ENCODE peak calls at places on chromosomes 3 and 15, in eight cellular contexts. H, M, U, J, O, S, W and X are unnamed samples.

GRCh38 chr15:64144565-64145281 is 6.8 kb upstream of the SNX22 start:
- DNase-seq in H (no peak), M (no peak), U (no peak), J (no peak), O (no peak), S (no peak), W (no peak), X (no peak)

GRCh38 chr3:51942603-51943450 is 664 bp downstream of the PARP3 start:
- DNase-seq in H (peak), M (peak), U (no peak), J (no peak), O (peak), S (peak), W (peak), X (peak)

GRCh38 chr3:42655980-42656679 is 2.6 kb downstream of the ZBTB47 start:
- DNase-seq in H (peak), M (peak), U (no peak), J (no peak), O (peak), S (peak), W (no peak), X (peak)

GRCh38 chr15:85456798-85457197 is 76.4 kb downstream of the AKAP13 start:
- DNase-seq in H (no peak), M (no peak), U (no peak), J (no peak), O (no peak), S (no peak), W (no peak), X (no peak)

GRCh38 chr3:126555795-126556636 is 2.7 kb downstream of the C3orf22 start:
- DNase-seq in H (peak), M (no peak), U (no peak), J (no peak), O (no peak), S (no peak), W (peak), X (no peak)

GRCh38 chr3:21466491-21466890 is 284.5 kb downstream of the ZNF385D start:
- DNase-seq in H (no peak), M (no peak), U (no peak), J (no peak), O (no peak), S (no peak), W (no peak), X (no peak)

GRCh38 chr3:13282528-13282985 is 137.6 kb downstream of the NUP210 start:
- DNase-seq in H (peak), M (no peak), U (no peak), J (no peak), O (peak), S (peak), W (no peak), X (no peak)

GRCh38 chr3:50003766-50004278 is 63.9 kb downstream of the RBM6 start:
- DNase-seq in H (no peak), M (no peak), U (no peak), J (no peak), O (no peak), S (no peak), W (no peak), X (no peak)

GRCh38 chr15:50044904-50045303 is 74.1 kb downstream of the ATP8B4 start:
- DNase-seq in H (no peak), M (no peak), U (no peak), J (no peak), O (no peak), S (no peak), W (no peak), X (no peak)

GRCh38 chr15:92638291-92638708 is 17.3 kb downstream of the FAM174B start:
- DNase-seq in H (no peak), M (peak), U (peak), J (no peak), O (peak), S (peak), W (peak), X (no peak)

GRCh38 chr15:37101634-37102314 is 1.4 kb upstream of the MEIS2 start:
- DNase-seq in H (peak), M (peak), U (no peak), J (no peak), O (peak), S (peak), W (peak), X (peak)

GRCh38 chr3:14377838-14378169 is 24.6 kb upstream of the SLC6A6 start:
- DNase-seq in H (no peak), M (no peak), U (no peak), J (no peak), O (no peak), S (no peak), W (no peak), X (no peak)

GRCh38 chr3:120752865-120753264 is 10.3 kb downstream of the GTF2E1 start:
- DNase-seq in H (no peak), M (no peak), U (no peak), J (no peak), O (no peak), S (no peak), W (no peak), X (no peak)

GRCh38 chr3:177441281-177441812 is 244.1 kb upstream of the TBL1XR1 start:
- DNase-seq in H (no peak), M (peak), U (no peak), J (no peak), O (no peak), S (no peak), W (no peak), X (no peak)

GRCh38 chr3:13103416-13104058 is 30.3 kb upstream of the IQSEC1 start:
- DNase-seq in H (no peak), M (no peak), U (no peak), J (no peak), O (no peak), S (no peak), W (no peak), X (no peak)

GRCh38 chr15:58510715-58511465 is 79.1 kb downstream of the LIPC start:
- DNase-seq in H (no peak), M (peak), U (no peak), J (no peak), O (peak), S (no peak), W (no peak), X (no peak)

GRCh38 chr15:58513681-58514336 is 82.0 kb downstream of the LIPC start:
- DNase-seq in H (no peak), M (no peak), U (no peak), J (no peak), O (no peak), S (no peak), W (no peak), X (no peak)

GRCh38 chr15:58513008-58513407 is 81.2 kb downstream of the LIPC start:
- DNase-seq in H (no peak), M (no peak), U (no peak), J (no peak), O (no peak), S (no peak), W (no peak), X (no peak)

GRCh38 chr15:58511588-58511987 is 79.8 kb downstream of the LIPC start:
- DNase-seq in H (no peak), M (no peak), U (no peak), J (no peak), O (no peak), S (no peak), W (no peak), X (no peak)

DNA sequence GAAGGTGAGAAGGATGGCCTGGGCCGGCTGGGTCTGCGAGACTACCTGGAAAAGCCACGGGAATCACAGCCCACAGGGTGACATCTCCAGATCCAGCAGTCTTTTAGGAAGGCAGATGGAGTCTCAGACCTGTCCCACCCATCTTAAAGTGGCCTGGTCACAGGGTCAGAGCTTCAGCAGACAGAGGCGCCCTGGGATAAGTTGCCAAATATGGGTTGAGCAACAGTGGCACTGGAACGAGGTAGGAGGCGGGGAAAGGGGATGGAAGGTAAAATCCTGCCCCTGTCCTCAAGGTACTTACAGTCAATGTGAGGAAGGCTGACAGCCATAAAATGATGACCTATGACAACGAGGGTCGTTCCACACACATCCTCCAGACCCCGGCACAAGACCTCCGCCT is 80.7 kb downstream of the LIPC start:
- DNase-seq in H (no peak), M (no peak), U (no peak), J (no peak), O (no peak), S (no peak), W (no peak), X (no peak)
- H3K4me3 ChIP-seq in H (no peak), M (no peak), U (no peak), J (no peak), O (no peak), S (no peak), W (no peak), X (no peak)

GRCh38 chr3:157175678-157176077 is 15.7 kb upstream of the CCNL1 start:
- DNase-seq in H (peak), M (peak), U (peak), J (no peak), O (no peak), S (peak), W (no peak), X (no peak)
- TF ChIP-seq CTCF in H (no peak), M (no peak), U (no peak), J (no peak), O (no peak), S (no peak), W (no peak), X (no peak)

GRCh38 chr15:70435872-70436271 is 327.5 kb downstream of the UACA start:
- DNase-seq in H (no peak), M (no peak), U (no peak), J (no peak), O (no peak), S (no peak), W (no peak), X (no peak)

GRCh38 chr15:70438776-70439175 is 324.6 kb downstream of the UACA start:
- DNase-seq in H (no peak), M (no peak), U (peak), J (no peak), O (no peak), S (no peak), W (no peak), X (peak)

GRCh38 chr15:70436428-70436827 is 326.9 kb downstream of the UACA start:
- DNase-seq in H (no peak), M (no peak), U (no peak), J (no peak), O (no peak), S (no peak), W (no peak), X (no peak)

GRCh38 chr15:70437882-70438331 is 325.5 kb downstream of the UACA start:
- DNase-seq in H (no peak), M (no peak), U (peak), J (no peak), O (peak), S (no peak), W (no peak), X (no peak)

DNA sequence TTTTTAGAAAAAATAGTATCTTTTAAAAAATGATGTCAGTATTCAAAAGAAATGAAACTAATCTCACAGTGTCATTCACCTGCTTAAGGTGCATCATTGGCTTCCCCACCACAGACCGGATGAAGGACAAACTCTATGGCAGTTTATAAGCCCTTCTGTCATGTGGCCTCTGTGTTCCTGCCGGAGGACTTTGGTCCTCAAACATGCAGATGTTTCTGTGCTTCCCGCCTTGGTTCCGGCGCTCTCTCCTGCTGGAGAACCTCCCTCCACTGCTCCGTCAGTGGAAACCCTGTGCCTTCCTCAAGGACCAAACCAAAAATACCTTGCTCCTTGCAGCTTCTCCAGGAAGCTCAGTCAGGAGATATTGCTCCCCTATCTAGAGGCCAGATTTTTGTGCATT is 326.3 kb downstream of the UACA start:
- DNase-seq in H (no peak), M (no peak), U (peak), J (no peak), O (no peak), S (peak), W (no peak), X (no peak)
- H3K27ac ChIP-seq in H (no peak), M (no peak), U (no peak), J (no peak), O (no peak), S (no peak), W (no peak), X (no peak)

GRCh38 chr3:125147491-125147820 is 65.1 kb downstream of the SLC12A8 start:
- DNase-seq in H (no peak), M (no peak), U (no peak), J (no peak), O (no peak), S (no peak), W (no peak), X (no peak)

GRCh38 chr3:125144653-125145314 is 67.8 kb downstream of the SLC12A8 start:
- DNase-seq in H (no peak), M (no peak), U (no peak), J (no peak), O (no peak), S (no peak), W (no peak), X (no peak)

GRCh38 chr3:125146601-125147490 is 65.7 kb downstream of the SLC12A8 start:
- DNase-seq in H (peak), M (no peak), U (no peak), J (no peak), O (no peak), S (no peak), W (no peak), X (no peak)

GRCh38 chr3:125143982-125144652 is 68.4 kb downstream of the SLC12A8 start:
- DNase-seq in H (no peak), M (peak), U (no peak), J (no peak), O (no peak), S (no peak), W (no peak), X (no peak)

DNA sequence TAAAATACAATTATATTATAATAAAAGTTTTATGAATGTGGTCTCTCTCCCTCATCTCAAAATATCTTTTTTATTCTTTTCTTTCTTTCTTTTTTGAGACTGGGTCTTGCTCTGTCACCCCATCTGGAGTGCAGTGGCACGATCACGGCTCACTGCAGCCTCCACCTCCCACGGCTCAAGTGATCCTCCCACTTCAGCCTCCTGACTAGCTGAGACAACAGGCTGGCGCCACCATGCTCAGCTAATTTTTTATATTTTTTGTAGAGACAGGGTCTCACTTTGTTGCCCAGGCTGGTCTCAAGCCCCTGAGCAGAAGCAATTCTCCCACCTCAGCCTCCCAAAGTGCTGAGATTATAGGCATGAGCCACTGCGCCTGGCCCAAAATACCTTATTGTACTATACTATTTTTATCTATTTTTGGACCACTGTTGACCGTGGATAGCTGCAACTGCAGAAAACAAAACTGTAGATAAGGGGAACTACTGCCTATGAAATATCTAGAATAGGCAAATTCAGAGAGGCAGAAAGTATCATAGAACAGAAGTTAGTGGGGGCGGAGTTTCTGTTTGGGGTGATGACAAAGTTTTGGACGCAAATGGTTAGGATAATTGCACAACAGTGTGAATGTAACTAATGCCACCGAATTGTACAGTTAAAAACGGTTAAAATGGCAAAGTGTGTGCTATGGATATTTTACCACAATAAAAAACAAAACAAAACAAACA is 66.6 kb downstream of the SLC12A8 start:
- DNase-seq in H (no peak), M (no peak), U (no peak), J (no peak), O (no peak), S (no peak), W (no peak), X (no peak)
- H3K4me3 ChIP-seq in H (no peak), M (no peak), U (no peak), J (no peak), O (no peak), S (no peak), W (no peak), X (no peak)